ENCODE peak calls at places on chromosomes 4 and X, in four cellular contexts. One of them, this sample, is unnamed.

GRCh38 chrX:10989386-10989785 is 121.7 kb upstream of the HCCS start:
- DNase-seq in AG08395: no peak
- DNase-seq in sciatic nerve: no peak
- DNase-seq in NCI-H1105 treated with DMSO at 0.1 percent for 48 hours: no peak
- DNase-seq in this sample: no peak

GRCh38 chr4:151599876-151600275 is 160.9 kb downstream of the GATB start:
- DNase-seq in AG08395: no peak
- DNase-seq in sciatic nerve: no peak
- DNase-seq in NCI-H1105 treated with DMSO at 0.1 percent for 48 hours: no peak
- DNase-seq in this sample: no peak

GRCh38 chr4:133145758-133146157 is 3.3 kb upstream of the PCDH10 start:
- DNase-seq in AG08395: no peak
- DNase-seq in sciatic nerve: no peak
- DNase-seq in NCI-H1105 treated with DMSO at 0.1 percent for 48 hours: no peak
- DNase-seq in this sample: no peak

GRCh38 chrX:1421433-1422134 is 29.7 kb upstream of the SLC25A6 start:
- DNase-seq in AG08395: no peak
- DNase-seq in sciatic nerve: peak
- DNase-seq in NCI-H1105 treated with DMSO at 0.1 percent for 48 hours: no peak
- DNase-seq in this sample: no peak

GRCh38 chr4:120691106-120691505 is 231.4 kb downstream of the PRDM5 start:
- DNase-seq in AG08395: peak
- DNase-seq in sciatic nerve: no peak
- DNase-seq in NCI-H1105 treated with DMSO at 0.1 percent for 48 hours: no peak
- DNase-seq in this sample: no peak

GRCh38 chrX:29948653-29949052 is 266.7 kb upstream of the MAGEB2 start:
- DNase-seq in AG08395: no peak
- DNase-seq in sciatic nerve: no peak
- DNase-seq in NCI-H1105 treated with DMSO at 0.1 percent for 48 hours: no peak
- DNase-seq in this sample: no peak

GRCh38 chr4:58113083-58113482 is 1002.9 kb upstream of the IGFBP7 start:
- DNase-seq in AG08395: no peak
- DNase-seq in sciatic nerve: no peak
- DNase-seq in NCI-H1105 treated with DMSO at 0.1 percent for 48 hours: no peak
- DNase-seq in this sample: no peak

GRCh38 chr4:7964890-7965662 is 25.4 kb upstream of the AFAP1 start:
- DNase-seq in AG08395: peak
- DNase-seq in sciatic nerve: no peak
- DNase-seq in NCI-H1105 treated with DMSO at 0.1 percent for 48 hours: no peak
- DNase-seq in this sample: no peak